ENCODE peak calls at places on chromosomes 7 and 10, in seven cellular contexts. One of them, this sample, is unnamed. For H3K4me1, the result is how much of the 10 kb centered on the place peaks cover.

GRCh38 chr7:26813426-26813825 is 51.0 kb downstream of the SKAP2 start:
- DNase-seq in HCT116: no peak
- DNase-seq in esophagus squamous epithelium: no peak
- DNase-seq in transverse colon: no peak
- DNase-seq in thyroid gland: no peak
- DNase-seq in body of pancreas: no peak
- DNase-seq in IMR-90: peak
- DNase-seq in this sample: no peak

GRCh38 chr10:77264527-77264926 is 373.1 kb downstream of the KCNMA1 start:
- DNase-seq in body of pancreas: no peak
- DNase-seq in thyroid gland: no peak
- DNase-seq in IMR-90: no peak
- DNase-seq in transverse colon: no peak
- DNase-seq in esophagus squamous epithelium: no peak
- DNase-seq in HCT116: no peak
- DNase-seq in this sample: no peak

GRCh38 chr10:18610517-18610916 is 40.9 kb downstream of the NSUN6 start:
- DNase-seq in transverse colon: peak
- DNase-seq in esophagus squamous epithelium: no peak
- DNase-seq in HCT116: peak
- DNase-seq in body of pancreas: peak
- DNase-seq in thyroid gland: peak
- DNase-seq in IMR-90: peak
- DNase-seq in this sample: no peak

GRCh38 chr7:65980478-65981250 is 1.3 kb downstream of the GUSB start:
- DNase-seq in esophagus squamous epithelium: peak
- DNase-seq in IMR-90: no peak
- DNase-seq in thyroid gland: peak
- DNase-seq in body of pancreas: peak
- DNase-seq in HCT116: no peak
- DNase-seq in transverse colon: peak
- DNase-seq in this sample: peak

GRCh38 chr10:24873281-24873683 is 79.1 kb downstream of the PRTFDC1 start:
- DNase-seq in body of pancreas: peak
- DNase-seq in transverse colon: no peak
- DNase-seq in HCT116: no peak
- DNase-seq in esophagus squamous epithelium: no peak
- DNase-seq in IMR-90: peak
- DNase-seq in thyroid gland: no peak
- DNase-seq in this sample: no peak

GRCh38 chr7:68958571-68958970 is 639.7 kb upstream of the AUTS2 start:
- DNase-seq in HCT116: no peak
- DNase-seq in body of pancreas: no peak
- DNase-seq in thyroid gland: no peak
- DNase-seq in transverse colon: no peak
- DNase-seq in IMR-90: no peak
- DNase-seq in esophagus squamous epithelium: no peak
- DNase-seq in this sample: no peak

GRCh38 chr7:97460433-97460832 is 271.5 kb upstream of the TAC1 start:
- DNase-seq in body of pancreas: no peak
- DNase-seq in HCT116: no peak
- DNase-seq in transverse colon: no peak
- DNase-seq in thyroid gland: no peak
- DNase-seq in IMR-90: no peak
- DNase-seq in esophagus squamous epithelium: no peak
- DNase-seq in this sample: no peak

GRCh38 chr10:100148353-100149211 is 37.2 kb downstream of the ERLIN1 start:
- DNase-seq in thyroid gland: no peak
- DNase-seq in esophagus squamous epithelium: no peak
- DNase-seq in transverse colon: no peak
- DNase-seq in HCT116: peak
- DNase-seq in body of pancreas: no peak
- DNase-seq in IMR-90: peak
- DNase-seq in this sample: no peak

GRCh38 chr7:75981450-75982305 is 12.7 kb downstream of the TMEM120A start:
- DNase-seq in thyroid gland: no peak
- DNase-seq in esophagus squamous epithelium: no peak
- DNase-seq in HCT116: no peak
- DNase-seq in body of pancreas: no peak
- DNase-seq in IMR-90: no peak
- DNase-seq in transverse colon: no peak
- DNase-seq in this sample: peak

GRCh38 chr10:130049244-130049643 is 61.4 kb downstream of the C10orf143 start:
- DNase-seq in transverse colon: no peak
- DNase-seq in HCT116: no peak
- DNase-seq in thyroid gland: no peak
- DNase-seq in esophagus squamous epithelium: no peak
- DNase-seq in body of pancreas: no peak
- DNase-seq in IMR-90: no peak
- DNase-seq in this sample: no peak
- H3K4me1 ChIP-seq in transverse colon: under half
- H3K4me1 ChIP-seq in HCT116: under half
- H3K4me1 ChIP-seq in thyroid gland: under half
- H3K4me1 ChIP-seq in esophagus squamous epithelium: under half
- H3K4me1 ChIP-seq in body of pancreas: under half
- H3K4me1 ChIP-seq in IMR-90: under half
- H3K4me1 ChIP-seq in this sample: under half

GRCh38 chr7:158861936-158862704 is 5.8 kb downstream of the DYNC2I1 start:
- DNase-seq in IMR-90: no peak
- DNase-seq in body of pancreas: no peak
- DNase-seq in thyroid gland: no peak
- DNase-seq in transverse colon: no peak
- DNase-seq in HCT116: no peak
- DNase-seq in esophagus squamous epithelium: no peak
- DNase-seq in this sample: no peak

GRCh38 chr7:158864507-158864820 is 8.1 kb downstream of the DYNC2I1 start:
- DNase-seq in transverse colon: no peak
- DNase-seq in IMR-90: no peak
- DNase-seq in esophagus squamous epithelium: no peak
- DNase-seq in body of pancreas: no peak
- DNase-seq in HCT116: no peak
- DNase-seq in thyroid gland: no peak
- DNase-seq in this sample: no peak

GRCh38 chr7:158864833-158865232 is 8.5 kb downstream of the DYNC2I1 start:
- DNase-seq in thyroid gland: no peak
- DNase-seq in HCT116: no peak
- DNase-seq in body of pancreas: no peak
- DNase-seq in esophagus squamous epithelium: no peak
- DNase-seq in IMR-90: no peak
- DNase-seq in transverse colon: no peak
- DNase-seq in this sample: no peak

GRCh38 chr7:158865462-158865922 is 9.1 kb downstream of the DYNC2I1 start:
- DNase-seq in esophagus squamous epithelium: no peak
- DNase-seq in transverse colon: peak
- DNase-seq in thyroid gland: no peak
- DNase-seq in HCT116: no peak
- DNase-seq in body of pancreas: no peak
- DNase-seq in IMR-90: no peak
- DNase-seq in this sample: no peak

GRCh38 chr7:158863611-158864506 is 7.5 kb downstream of the DYNC2I1 start:
- DNase-seq in HCT116: peak
- DNase-seq in transverse colon: peak
- DNase-seq in IMR-90: peak
- DNase-seq in body of pancreas: peak
- DNase-seq in esophagus squamous epithelium: no peak
- DNase-seq in thyroid gland: peak
- DNase-seq in this sample: peak
- TF ChIP-seq POLR2A in HCT116: no peak
- TF ChIP-seq POLR2A in transverse colon: peak
- TF ChIP-seq POLR2A in IMR-90: no peak
- TF ChIP-seq POLR2A in body of pancreas: no peak
- TF ChIP-seq POLR2A in esophagus squamous epithelium: no peak
- TF ChIP-seq POLR2A in thyroid gland: no peak
- TF ChIP-seq POLR2A in this sample: peak

GRCh38 chr10:70847666-70848360 is 32.1 kb downstream of the SGPL1 start:
- DNase-seq in IMR-90: peak
- DNase-seq in esophagus squamous epithelium: no peak
- DNase-seq in thyroid gland: no peak
- DNase-seq in body of pancreas: no peak
- DNase-seq in transverse colon: no peak
- DNase-seq in HCT116: no peak
- DNase-seq in this sample: no peak

GRCh38 chr10:70850097-70850496 is 34.3 kb downstream of the SGPL1 start:
- DNase-seq in HCT116: no peak
- DNase-seq in transverse colon: no peak
- DNase-seq in IMR-90: peak
- DNase-seq in thyroid gland: no peak
- DNase-seq in esophagus squamous epithelium: no peak
- DNase-seq in body of pancreas: no peak
- DNase-seq in this sample: no peak

GRCh38 chr10:70846795-70847194 is 31.0 kb downstream of the SGPL1 start:
- DNase-seq in HCT116: no peak
- DNase-seq in IMR-90: no peak
- DNase-seq in body of pancreas: no peak
- DNase-seq in esophagus squamous epithelium: no peak
- DNase-seq in thyroid gland: no peak
- DNase-seq in transverse colon: no peak
- DNase-seq in this sample: no peak

GRCh38 chr10:70851597-70852475 is 36.1 kb downstream of the SGPL1 start:
- DNase-seq in HCT116: no peak
- DNase-seq in thyroid gland: no peak
- DNase-seq in body of pancreas: peak
- DNase-seq in IMR-90: no peak
- DNase-seq in esophagus squamous epithelium: no peak
- DNase-seq in transverse colon: no peak
- DNase-seq in this sample: no peak

GRCh38 chr10:70849582-70850016 is 33.9 kb downstream of the SGPL1 start:
- DNase-seq in HCT116: no peak
- DNase-seq in transverse colon: no peak
- DNase-seq in esophagus squamous epithelium: no peak
- DNase-seq in IMR-90: peak
- DNase-seq in body of pancreas: no peak
- DNase-seq in thyroid gland: no peak
- DNase-seq in this sample: no peak
- H3K4me1 ChIP-seq in HCT116: under half
- H3K4me1 ChIP-seq in transverse colon: half or more
- H3K4me1 ChIP-seq in esophagus squamous epithelium: under half
- H3K4me1 ChIP-seq in IMR-90: under half
- H3K4me1 ChIP-seq in body of pancreas: under half
- H3K4me1 ChIP-seq in thyroid gland: under half
- H3K4me1 ChIP-seq in this sample: under half

GRCh38 chr7:100156331-100157068 is 2.0 kb downstream of the TRAPPC14 start:
- DNase-seq in thyroid gland: no peak
- DNase-seq in IMR-90: no peak
- DNase-seq in transverse colon: no peak
- DNase-seq in HCT116: no peak
- DNase-seq in body of pancreas: no peak
- DNase-seq in esophagus squamous epithelium: no peak
- DNase-seq in this sample: no peak
- TF ChIP-seq POLR2A in thyroid gland: no peak
- TF ChIP-seq POLR2A in IMR-90: no peak
- TF ChIP-seq POLR2A in transverse colon: no peak
- TF ChIP-seq POLR2A in HCT116: no peak
- TF ChIP-seq POLR2A in body of pancreas: no peak
- TF ChIP-seq POLR2A in esophagus squamous epithelium: no peak
- TF ChIP-seq POLR2A in this sample: no peak